ENCODE peak calls at places on chromosomes 5 and 9, in four cellular contexts. O is breast epithelium, H is pancreas, S is ovary. E is an unnamed sample.

GRCh38 chr5:95873351-95873750 is 50.8 kb upstream of the GLRX start:
- DNase-seq in H (no peak), O (no peak), S (no peak), E (no peak)

GRCh38 chr9:134099123-134099761 is 31.4 kb upstream of the BRD3 start:
- DNase-seq in O (no peak), H (no peak), S (no peak), E (peak; percentile 45)

GRCh38 chr5:115785395-115786009 is 31.0 kb downstream of the CDO1 start:
- DNase-seq in S (no peak), H (no peak), O (no peak), E (no peak)

GRCh38 chr9:6909186-6909585 is 151.4 kb downstream of the KDM4C start:
- DNase-seq in H (no peak), O (no peak), S (no peak), E (no peak)

GRCh38 chr5:415928-416635 is 26.9 kb upstream of the EXOC3 start:
- DNase-seq in H (no peak), S (no peak), O (peak; percentile 46), E (no peak)

GRCh38 chr9:114513952-114514267 is 8.6 kb upstream of the WHRN start:
- DNase-seq in S (no peak), H (no peak), O (no peak), E (no peak)

GRCh38 chr5:172887735-172888134 is 53.7 kb downstream of the ERGIC1 start:
- DNase-seq in S (peak; percentile 78), H (no peak), O (no peak), E (no peak)

GRCh38 chr5:137699291-137700281 is 36.3 kb downstream of the KLHL3 start:
- DNase-seq in S (no peak), H (no peak), O (no peak), E (no peak)

GRCh38 chr5:1874820-1875219 is 7.9 kb downstream of the IRX4 start:
- DNase-seq in S (no peak), H (no peak), O (no peak), E (no peak)

GRCh38 chr5:107543868-107544267 is 126.9 kb downstream of the EFNA5 start:
- DNase-seq in S (no peak), O (no peak), H (no peak), E (no peak)

GRCh38 chr9:122347348-122348287 is 23.2 kb upstream of the PTGS1 start:
- DNase-seq in H (no peak), S (no peak), O (no peak), E (no peak)

GRCh38 chr5:163306421-163306820 is 131.0 kb upstream of the CCNG1 start:
- DNase-seq in O (no peak), H (no peak), S (no peak), E (no peak)

GRCh38 chr9:100220936-100221335 is 121.9 kb downstream of the INVS start:
- DNase-seq in H (no peak), S (no peak), O (no peak), E (no peak)

GRCh38 chr9:89226076-89226475 is 47.5 kb upstream of the SHC3 start:
- DNase-seq in S (peak; percentile 18), O (no peak), H (no peak), E (no peak)

GRCh38 chr5:173745123-173745522 is 128.7 kb upstream of the BOD1 start:
- DNase-seq in H (no peak), O (no peak), S (no peak), E (no peak)

GRCh38 chr5:157971466-157972324 is 112.8 kb upstream of the CLINT1 start:
- DNase-seq in O (no peak), S (no peak), H (no peak), E (no peak)

GRCh38 chr9:93682155-93682968 is 106.0 kb downstream of the PHF2 start:
- DNase-seq in H (no peak), O (peak; percentile 62), S (peak; percentile 45), E (peak; percentile 77)

GRCh38 chr5:103943243-103943642 is 380.7 kb upstream of the NUDT12 start:
- DNase-seq in O (no peak), H (no peak), S (no peak), E (no peak)

GRCh38 chr9:131845286-131846011 is 105.6 kb upstream of the RAPGEF1 start:
- DNase-seq in O (no peak), H (no peak), S (no peak), E (no peak)

GRCh38 chr5:29780401-29780800 is 1413.1 kb upstream of the CDH6 start:
- DNase-seq in H (no peak), S (no peak), O (no peak), E (no peak)

GRCh38 chr5:61253547-61253946 is 78.5 kb upstream of the ZSWIM6 start:
- DNase-seq in H (no peak), S (no peak), O (no peak), E (no peak)

GRCh38 chr5:140855772-140856674 is at the start of gene PCDHA10:
- DNase-seq in S (no peak), O (no peak), H (no peak), E (no peak)

GRCh38 chr9:121281614-121282291 is 13.8 kb downstream of the GSN start:
- DNase-seq in S (peak; percentile 86), O (peak; percentile 89), H (peak; percentile 85), E (peak; percentile 92)

GRCh38 chr9:100167176-100167575 is 68.1 kb downstream of the INVS start:
- DNase-seq in O (no peak), H (no peak), S (no peak), E (no peak)

GRCh38 chr9:132056717-132057429 is 22.8 kb downstream of the MED27 start:
- DNase-seq in S (no peak), H (no peak), O (no peak), E (no peak)

GRCh38 chr9:83570359-83570758 is 32.2 kb upstream of the FRMD3 start:
- DNase-seq in O (no peak), S (no peak), H (no peak), E (no peak)

GRCh38 chr5:79357401-79357800 is 121.5 kb downstream of the JMY start:
- DNase-seq in O (no peak), S (no peak), H (no peak), E (no peak)

GRCh38 chr5:1265026-1265425 is 29.8 kb downstream of the TERT start:
- DNase-seq in S (no peak), H (no peak), O (no peak), E (no peak)

GRCh38 chr5:111454198-111454606 is 58.1 kb downstream of the STARD4 start:
- DNase-seq in S (no peak), H (no peak), O (no peak), E (no peak)

GRCh38 chr5:168822745-168823281 is 243.6 kb upstream of the PANK3 start:
- DNase-seq in H (no peak), S (peak; percentile 46), O (no peak), E (no peak)

GRCh38 chr5:154520861-154521453 is 42.9 kb upstream of the HAND1 start:
- DNase-seq in O (no peak), H (peak; percentile 27), S (no peak), E (peak; percentile 57)

GRCh38 chr9:136570916-136571315 is 25.1 kb upstream of the NOTCH1 start:
- DNase-seq in O (no peak), H (no peak), S (no peak), E (no peak)

GRCh38 chr9:94655739-94656138 is 16.4 kb upstream of the FBP1 start:
- DNase-seq in H (no peak), O (no peak), S (no peak), E (no peak)

GRCh38 chr5:72767289-72768010 is 49.0 kb upstream of the TNPO1 start:
- DNase-seq in S (no peak), O (no peak), H (no peak), E (no peak)

GRCh38 chr9:27856054-27856453 is 282.8 kb upstream of the C9orf72 start:
- DNase-seq in H (no peak), S (no peak), O (no peak), E (no peak)

GRCh38 chr5:170312666-170313065 is 15.1 kb upstream of the LCP2 start:
- DNase-seq in H (no peak), S (no peak), O (no peak), E (no peak)

GRCh38 chr5:123278284-123278683 is 144.9 kb downstream of the CEP120 start:
- DNase-seq in O (no peak), S (no peak), H (no peak), E (no peak)

GRCh38 chr5:40623480-40624420 is 56.0 kb upstream of the PTGER4 start:
- DNase-seq in H (no peak), S (no peak), O (no peak), E (no peak)

GRCh38 chr5:56048124-56048523 is 53.4 kb upstream of the IL6ST start:
- DNase-seq in S (no peak), H (no peak), O (no peak), E (no peak)

DNA sequence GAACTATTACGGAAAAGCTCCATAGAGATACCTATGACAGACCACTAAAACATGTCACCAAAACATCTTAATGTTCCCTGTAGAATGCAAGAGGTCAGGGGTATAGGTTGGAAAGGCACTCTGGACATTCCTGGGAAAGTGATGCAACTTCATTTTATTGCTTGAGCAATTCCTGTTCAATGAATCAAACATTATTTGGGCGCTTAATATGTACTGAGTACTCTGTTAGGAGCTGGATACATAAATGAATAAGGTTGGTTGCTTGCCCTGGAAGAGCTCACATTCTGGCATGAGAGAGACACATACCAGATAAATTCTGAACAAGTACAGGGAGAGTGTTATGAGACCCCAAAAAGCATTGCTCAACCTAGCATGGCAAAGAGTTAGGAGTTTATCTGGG is 408.9 kb upstream of the DMAC1 start:
- DNase-seq in O (no peak), S (no peak), H (no peak), E (no peak)
- TF ChIP-seq CTCF in O (no peak), S (no peak), H (no peak), E (no peak)

GRCh38 chr5:159038907-159039306 is 60.8 kb downstream of the EBF1 start:
- DNase-seq in O (no peak), S (no peak), H (no peak), E (no peak)
- H3K36me3 ChIP-seq in O (no peaks in the 10 kb centered on the region), S (no peaks in the 10 kb centered on the region), H (no peaks in the 10 kb centered on the region), E (no peaks in the 10 kb centered on the region)

GRCh38 chr9:76545191-76545590 is 86.2 kb downstream of the GCNT1 start:
- DNase-seq in O (no peak), H (no peak), S (no peak), E (no peak)
- H3K27ac ChIP-seq in O (no peak overlapping the region), H (no peak overlapping the region), S (no peak overlapping the region), E (no peak overlapping the region)

DNA sequence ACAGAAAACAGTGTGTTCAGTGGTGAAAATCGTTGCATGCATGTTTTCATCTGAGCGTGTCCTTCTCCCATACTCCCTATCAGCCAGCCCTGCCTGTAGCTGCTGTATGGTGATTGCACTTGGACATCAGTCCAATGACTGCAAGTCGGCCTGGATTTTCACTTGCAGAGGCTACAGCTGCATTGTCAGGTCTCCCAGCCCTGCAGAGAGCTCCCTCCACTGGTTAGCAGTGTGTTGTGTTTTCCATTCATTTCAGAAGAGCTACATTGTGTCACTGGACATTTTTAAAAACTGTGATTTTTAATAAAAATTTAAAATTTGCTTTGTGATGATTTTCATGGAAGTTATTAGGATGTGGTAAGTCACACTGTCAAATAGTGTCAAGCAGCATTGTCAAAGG is 96.6 kb downstream of the SYK start:
- DNase-seq in H (no peak), S (no peak), O (no peak), E (no peak)
- TF ChIP-seq CTCF in H (no peak), S (no peak), O (no peak), E (no peak)